ENCODE peak calls at places on chromosomes 3 and 15, in nine cellular contexts. P, L, E, X, U, R, W, I and Z are unnamed samples.

GRCh38 chr3:180295811-180296210 is 259.1 kb upstream of the PEX5L start:
- DNase-seq in X (no peak), L (no peak), I (no peak), P (no peak), E (no peak), W (peak; percentile 78), R (no peak), U (no peak), Z (no peak)

GRCh38 chr3:29311805-29312204 is 30.9 kb downstream of the RBMS3 start:
- DNase-seq in L (no peak), X (no peak), R (no peak), W (no peak), U (no peak), E (no peak), I (no peak), P (no peak), Z (no peak)

GRCh38 chr15:62560943-62561571 is 396.0 kb upstream of the C2CD4B start:
- DNase-seq in W (no peak), I (no peak), P (no peak), U (no peak), X (no peak), E (no peak), R (no peak), L (no peak), Z (no peak)

GRCh38 chr3:13005301-13005700 is 67.9 kb downstream of the IQSEC1 start:
- DNase-seq in P (no peak), R (no peak), L (no peak), X (no peak), U (no peak), E (no peak), I (no peak), W (no peak), Z (no peak)

GRCh38 chr15:88649753-88650551 is 11.1 kb downstream of the ISG20 start:
- DNase-seq in L (no peak), I (no peak), W (no peak), E (no peak), U (peak; percentile 42), R (no peak), P (no peak), X (no peak), Z (peak; percentile 78)

GRCh38 chr15:67945951-67946700 is 106.3 kb upstream of the RNU6-1 start:
- DNase-seq in X (no peak), L (no peak), U (no peak), W (no peak), P (peak; percentile 41), E (no peak), I (no peak), R (no peak), Z (peak; percentile 78)

GRCh38 chr3:110420158-110420641 is 651.4 kb upstream of the NECTIN3 start:
- DNase-seq in L (no peak), X (no peak), U (no peak), E (no peak), W (no peak), R (no peak), I (peak; percentile 17), P (no peak), Z (no peak)

GRCh38 chr3:124360140-124360539 is 368.2 kb upstream of the ROPN1 start:
- DNase-seq in W (no peak), P (no peak), R (no peak), U (no peak), X (no peak), I (no peak), E (no peak), L (no peak), Z (no peak)

GRCh38 chr15:78540955-78541743 is 905 bp downstream of the PSMA4 start:
- DNase-seq in X (no peak), W (no peak), U (no peak), P (no peak), R (no peak), I (peak; percentile 21), L (no peak), E (peak; percentile 70), Z (peak; percentile 53)

GRCh38 chr15:73599934-73600333 is 33.3 kb downstream of the NPTN start:
- DNase-seq in U (no peak), X (no peak), E (no peak), L (no peak), W (no peak), I (no peak), P (no peak), R (no peak), Z (no peak)

GRCh38 chr3:32969656-32970055 is 18.2 kb downstream of the CCR4 start:
- DNase-seq in R (no peak), E (no peak), I (no peak), U (no peak), P (no peak), L (no peak), W (no peak), X (peak; percentile 81), Z (no peak)

GRCh38 chr3:174162550-174162949 is 696.6 kb upstream of the NAALADL2 start:
- DNase-seq in W (no peak), E (no peak), I (peak; percentile 4), R (no peak), L (no peak), U (no peak), X (no peak), P (no peak), Z (no peak)

GRCh38 chr15:31016446-31016915 is 25.1 kb upstream of the MTMR10 start:
- DNase-seq in U (no peak), R (no peak), W (no peak), P (no peak), E (no peak), L (no peak), X (no peak), I (peak; percentile 56), Z (no peak)

GRCh38 chr3:25455316-25456232 is 27.5 kb downstream of the RARB start:
- DNase-seq in L (peak; percentile 44), W (no peak), I (peak; percentile 55), X (no peak), E (no peak), R (no peak), U (peak; percentile 74), P (no peak), Z (no peak)

GRCh38 chr15:85580914-85581313 is 200.5 kb downstream of the AKAP13 start:
- DNase-seq in W (peak; percentile 65), X (no peak), R (no peak), E (peak; percentile 56), P (peak; percentile 65), U (no peak), L (no peak), I (no peak), Z (no peak)

GRCh38 chr3:10666621-10667020 is 149.4 kb upstream of the SLC6A11 start:
- DNase-seq in U (no peak), L (peak; percentile 46), R (no peak), W (no peak), E (peak; percentile 29), I (no peak), P (peak; percentile 64), X (no peak), Z (no peak)

GRCh38 chr15:45763170-45763869 is 128.5 kb downstream of the SQOR start:
- DNase-seq in U (no peak), X (no peak), L (no peak), R (no peak), P (no peak), I (no peak), W (no peak), E (no peak), Z (no peak)

GRCh38 chr3:45760878-45761711 is 35.2 kb downstream of the SLC6A20 start:
- DNase-seq in R (no peak), L (no peak), U (no peak), P (no peak), E (peak; percentile 23), W (peak; percentile 74), I (peak; percentile 90), X (peak; percentile 21), Z (peak; percentile 79)

GRCh38 chr3:10194328-10195071 is 29.8 kb downstream of the IRAK2 start:
- DNase-seq in X (peak; percentile 6), U (peak; percentile 79), I (no peak), E (no peak), L (no peak), R (no peak), P (peak; percentile 69), W (no peak), Z (no peak)

GRCh38 chr15:48954538-48954937 is 9.2 kb downstream of the SHC4 start:
- DNase-seq in I (peak; percentile 13), P (no peak), L (no peak), U (peak; percentile 71), W (no peak), E (no peak), X (no peak), R (no peak), Z (no peak)